ENCODE peak calls at places on chromosomes 13 and 19, in five cellular contexts. N, U, H, M and Z are unnamed samples.
A peak's percentile ranks its signal among the peaks of the same experiment; 100 is the strongest.

GRCh38 chr19:37953576-37954303 is 46.7 kb downstream of the SIPA1L3 start:
- DNase-seq in N (no peak), U (peak; percentile 32), H (no peak), M (no peak), Z (no peak)

GRCh38 chr19:48975947-48976847 is 11.1 kb downstream of the FTL start:
- DNase-seq in N (peak; percentile 72), U (peak; percentile 40), H (no peak), M (no peak), Z (no peak)

GRCh38 chr19:33804021-33804799 is 7.5 kb downstream of the KCTD15 start:
- DNase-seq in N (no peak), U (peak; percentile 69), H (peak; percentile 97), M (no peak), Z (no peak)

GRCh38 chr13:60267498-60268202 is 103.9 kb upstream of the DIAPH3 start:
- DNase-seq in N (peak; percentile 45), U (peak; percentile 14), H (peak; percentile 45), M (no peak), Z (no peak)

GRCh38 chr19:9700229-9700981 is 25.5 kb upstream of the ZNF562 start:
- DNase-seq in N (no peak), U (no peak), H (no peak), M (no peak), Z (no peak)

GRCh38 chr19:33333615-33334014 is 31.3 kb upstream of the CEBPA start:
- DNase-seq in N (no peak), U (no peak), H (no peak), M (no peak), Z (no peak)

GRCh38 chr13:29428310-29428991 is 167.0 kb downstream of the SLC7A1 start:
- DNase-seq in N (peak; percentile 65), U (peak; percentile 14), H (peak; percentile 20), M (no peak), Z (no peak)

GRCh38 chr19:18264956-18265610 is 9.2 kb downstream of the IQCN start:
- DNase-seq in N (no peak), U (no peak), H (no peak), M (no peak), Z (no peak)

GRCh38 chr13:39483326-39483725 is 119.7 kb downstream of the LHFPL6 start:
- DNase-seq in N (no peak), U (no peak), H (no peak), M (no peak), Z (no peak)

GRCh38 chr19:40662925-40663711 is 27.3 kb downstream of the NUMBL start:
- DNase-seq in N (peak; percentile 95), U (peak; percentile 91), H (peak; percentile 92), M (peak; percentile 80), Z (peak; percentile 94)

GRCh38 chr19:36196249-36196648 is 18.2 kb downstream of the ZNF565 start:
- DNase-seq in N (no peak), U (no peak), H (no peak), M (no peak), Z (no peak)

GRCh38 chr13:97003071-97003470 is 8.8 kb upstream of the OXGR1 start:
- DNase-seq in N (no peak), U (peak; percentile 31), H (no peak), M (no peak), Z (no peak)

GRCh38 chr19:17948474-17948966 is 15.7 kb downstream of the CCDC124 start:
- DNase-seq in N (peak; percentile 71), U (no peak), H (no peak), M (no peak), Z (no peak)

GRCh38 chr13:52846567-52847321 is 1.7 kb downstream of the PCDH8 start:
- DNase-seq in N (peak; percentile 92), U (peak; percentile 10), H (peak; percentile 52), M (no peak), Z (no peak)

GRCh38 chr13:74202129-74202528 is 67.9 kb upstream of the KLF12 start:
- DNase-seq in N (no peak), U (peak; percentile 14), H (no peak), M (no peak), Z (no peak)

GRCh38 chr13:111925146-111925875 is 141.6 kb upstream of the SOX1 start:
- DNase-seq in N (no peak), U (no peak), H (no peak), M (no peak), Z (no peak)

GRCh38 chr19:54107876-54108490 is 5.3 kb downstream of the NDUFA3 start:
- DNase-seq in N (no peak), U (no peak), H (no peak), M (no peak), Z (no peak)

GRCh38 chr13:21976159-21976558 is 305.3 kb downstream of the FGF9 start:
- DNase-seq in N (no peak), U (no peak), H (no peak), M (no peak), Z (no peak)

GRCh38 chr19:16374436-16374835 is 49.8 kb downstream of the KLF2 start:
- DNase-seq in N (no peak), U (no peak), H (no peak), M (no peak), Z (no peak)

GRCh38 chr19:48442116-48443035 is 3.4 kb upstream of the GRWD1 start:
- DNase-seq in N (peak; percentile 27), U (no peak), H (no peak), M (no peak), Z (no peak)

GRCh38 chr19:33947565-33947964 is 150.9 kb downstream of the KCTD15 start:
- DNase-seq in N (no peak), U (peak; percentile 1), H (no peak), M (no peak), Z (no peak)

GRCh38 chr13:75136151-75136550 is 345.8 kb downstream of the TBC1D4 start:
- DNase-seq in N (no peak), U (peak; percentile 15), H (no peak), M (no peak), Z (no peak)

GRCh38 chr13:99320693-99321481 is 13.7 kb upstream of the GPR183 start:
- DNase-seq in N (no peak), U (peak; percentile 93), H (no peak), M (peak; percentile 80), Z (no peak)

GRCh38 chr19:23002690-23003422 is at the start of gene ZNF728:
- DNase-seq in N (no peak), U (peak; percentile 0), H (peak; percentile 39), M (no peak), Z (no peak)

GRCh38 chr13:106182404-106182803 is 353.1 kb downstream of the EFNB2 start:
- DNase-seq in N (no peak), U (peak; percentile 91), H (no peak), M (peak; percentile 30), Z (no peak)

GRCh38 chr13:113598481-113598880 is 13.9 kb downstream of the TFDP1 start:
- DNase-seq in N (peak; percentile 6), U (no peak), H (no peak), M (no peak), Z (no peak)

GRCh38 chr13:30877335-30877734 is 28.7 kb upstream of the MEDAG start:
- DNase-seq in N (no peak), U (peak; percentile 90), H (no peak), M (no peak), Z (no peak)

GRCh38 chr19:53951436-53951835 is 11.3 kb upstream of the CACNG8 start:
- DNase-seq in N (no peak), U (no peak), H (no peak), M (no peak), Z (no peak)

GRCh38 chr13:94323746-94324408 is 155.6 kb downstream of the DCT start:
- DNase-seq in N (no peak), U (no peak), H (no peak), M (no peak), Z (peak; percentile 38)

DNA sequence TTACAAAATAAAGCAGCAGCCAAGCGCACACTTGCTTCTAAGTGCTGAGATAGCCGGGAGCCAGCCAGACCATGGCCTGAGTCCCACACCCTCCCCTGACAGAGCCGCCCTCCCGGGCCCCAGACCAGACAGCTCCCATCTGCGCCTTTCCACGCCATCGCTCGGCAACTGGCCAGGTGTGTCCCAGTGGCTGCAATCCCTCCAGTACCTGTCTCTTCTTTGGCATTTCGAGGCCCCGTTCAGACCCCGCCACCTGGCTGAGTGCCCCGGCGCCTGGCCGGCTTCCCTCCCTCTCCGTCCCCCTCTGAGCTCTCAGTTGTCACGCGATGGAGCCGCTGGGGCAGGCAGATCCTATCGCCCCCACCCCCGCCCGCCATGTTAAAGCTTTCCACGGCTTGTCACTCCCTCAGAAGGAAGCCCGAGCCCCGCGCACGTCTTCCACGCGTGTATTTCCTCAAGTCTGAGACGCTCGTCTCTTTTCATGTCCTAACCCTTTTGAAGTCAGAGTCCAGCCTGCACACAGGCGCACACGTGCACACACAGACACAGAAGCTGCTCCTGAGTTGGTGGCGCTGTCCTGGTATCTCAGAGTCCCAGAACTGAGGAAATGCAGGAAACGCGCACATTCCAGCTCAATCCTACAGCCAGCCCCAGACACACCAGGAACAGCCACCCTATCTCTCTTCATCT is 7.9 kb downstream of the MLLT1 start:
- DNase-seq in N (peak; percentile 24), U (peak; percentile 56), H (peak; percentile 81), M (no peak), Z (no peak)
- TF ChIP-seq CTCF in N (no peak), U (peak; percentile 15), H (no peak), M (no peak), Z (no peak)

GRCh38 chr13:33874871-33875270 is 56.9 kb downstream of the RFC3 start:
- DNase-seq in N (no peak), U (no peak), H (no peak), M (no peak), Z (no peak)
- TF ChIP-seq CTCF in N (no peak), U (peak; percentile 29), H (no peak), M (no peak), Z (no peak)

DNA sequence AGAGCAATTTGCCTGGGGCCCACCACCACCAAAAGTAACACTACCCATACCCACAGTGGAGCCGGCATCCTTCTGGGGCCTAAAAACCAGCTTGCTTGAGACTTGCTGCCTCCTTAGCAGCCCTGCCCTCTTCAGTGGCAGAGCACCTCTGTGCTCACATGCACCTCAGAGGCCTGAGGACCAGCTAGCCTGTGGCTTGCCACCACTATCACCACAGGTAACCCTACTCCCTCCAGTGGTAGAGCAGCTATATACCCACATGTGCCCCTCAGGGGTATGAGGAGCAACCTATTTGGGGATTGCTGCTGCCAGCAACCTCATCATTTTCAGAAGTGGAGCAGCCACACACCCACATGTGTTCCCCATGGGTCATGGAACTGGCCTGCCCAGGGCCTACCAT is 111.4 kb upstream of the SPRY2 start:
- DNase-seq in N (no peak), U (no peak), H (no peak), M (no peak), Z (no peak)
- TF ChIP-seq CTCF in N (no peak), U (no peak), H (no peak), M (no peak), Z (no peak)

GRCh38 chr19:29667390-29667783 is 2.1 kb downstream of the PLEKHF1 start:
- DNase-seq in N (no peak), U (no peak), H (no peak), M (no peak), Z (no peak)

GRCh38 chr19:29666634-29667389 is 1.6 kb downstream of the PLEKHF1 start:
- DNase-seq in N (peak; percentile 66), U (peak; percentile 84), H (peak; percentile 47), M (no peak), Z (no peak)

GRCh38 chr19:29668746-29669609 is 3.7 kb downstream of the PLEKHF1 start:
- DNase-seq in N (peak; percentile 41), U (no peak), H (no peak), M (no peak), Z (no peak)

GRCh38 chr19:29665826-29666633 is 769 bp downstream of the PLEKHF1 start:
- DNase-seq in N (peak; percentile 64), U (no peak), H (no peak), M (no peak), Z (no peak)

DNA sequence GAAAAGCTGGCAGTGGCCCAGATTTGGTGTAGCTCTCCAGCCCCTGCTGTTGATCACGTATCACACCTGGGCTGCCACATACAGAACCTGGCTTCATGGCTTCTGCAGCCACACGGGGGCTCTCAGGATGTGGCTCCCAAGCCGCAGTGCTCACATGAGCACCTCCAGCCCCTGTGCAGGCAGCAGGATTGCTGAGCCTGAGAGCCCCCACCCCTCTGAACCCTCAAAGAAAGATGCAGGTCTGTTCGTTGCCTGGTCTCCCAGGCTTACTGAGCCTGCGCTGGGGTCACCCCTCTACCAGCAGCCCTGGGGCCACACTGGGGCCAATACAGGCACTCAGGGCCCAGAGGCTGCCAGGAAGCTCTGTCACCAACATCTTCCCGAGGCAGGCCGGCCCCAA is 2.7 kb downstream of the PLEKHF1 start:
- DNase-seq in N (no peak), U (no peak), H (no peak), M (no peak), Z (peak; percentile 72)
- TF ChIP-seq CTCF in N (no peak), U (no peak), H (no peak), M (no peak), Z (peak; percentile 34)